ENCODE peak calls at places on chromosomes 3 and 15, in six cellular contexts. J, W, C, O, Y and B are unnamed samples.

GRCh38 chr3:7734456-7734855 is 767.2 kb upstream of the LMCD1 start:
- DNase-seq in J (no peak), W (peak), C (no peak), O (no peak), Y (peak), B (no peak)

GRCh38 chr3:57949779-57950618 is 58.2 kb upstream of the FLNB start:
- DNase-seq in J (no peak), W (no peak), C (no peak), O (no peak), Y (peak), B (peak)

GRCh38 chr3:33030246-33030645 is 66.7 kb downstream of the GLB1 start:
- DNase-seq in J (no peak), W (no peak), C (no peak), O (no peak), Y (no peak), B (no peak)

GRCh38 chr15:67564590-67565345 is 22.3 kb downstream of the MAP2K5 start:
- DNase-seq in J (peak), W (peak), C (peak), O (no peak), Y (peak), B (no peak)

GRCh38 chr3:147361671-147362420 is 44.5 kb downstream of the ZIC4 start:
- DNase-seq in J (peak), W (no peak), C (peak), O (peak), Y (peak), B (peak)

GRCh38 chr3:196969660-196970546 is 1.3 kb upstream of the PIGZ start:
- DNase-seq in J (peak), W (no peak), C (peak), O (peak), Y (peak), B (peak)

GRCh38 chr3:36944012-36944640 is 728 bp downstream of the TRANK1 start:
- DNase-seq in J (peak), W (peak), C (peak), O (peak), Y (peak), B (peak)

GRCh38 chr3:114584734-114585371 is 291.0 kb downstream of the TIGIT start:
- DNase-seq in J (no peak), W (no peak), C (peak), O (no peak), Y (peak), B (no peak)

GRCh38 chr3:151168269-151169094 is 34.5 kb downstream of the GPR171 start:
- DNase-seq in J (peak), W (peak), C (peak), O (peak), Y (peak), B (peak)

GRCh38 chr15:86915811-86916331 is 836.2 kb downstream of the AGBL1 start:
- DNase-seq in J (peak), W (peak), C (peak), O (no peak), Y (peak), B (peak)

GRCh38 chr3:112327371-112327951 is 5.5 kb upstream of the CD200 start:
- DNase-seq in J (peak), W (peak), C (peak), O (peak), Y (peak), B (peak)

DNA sequence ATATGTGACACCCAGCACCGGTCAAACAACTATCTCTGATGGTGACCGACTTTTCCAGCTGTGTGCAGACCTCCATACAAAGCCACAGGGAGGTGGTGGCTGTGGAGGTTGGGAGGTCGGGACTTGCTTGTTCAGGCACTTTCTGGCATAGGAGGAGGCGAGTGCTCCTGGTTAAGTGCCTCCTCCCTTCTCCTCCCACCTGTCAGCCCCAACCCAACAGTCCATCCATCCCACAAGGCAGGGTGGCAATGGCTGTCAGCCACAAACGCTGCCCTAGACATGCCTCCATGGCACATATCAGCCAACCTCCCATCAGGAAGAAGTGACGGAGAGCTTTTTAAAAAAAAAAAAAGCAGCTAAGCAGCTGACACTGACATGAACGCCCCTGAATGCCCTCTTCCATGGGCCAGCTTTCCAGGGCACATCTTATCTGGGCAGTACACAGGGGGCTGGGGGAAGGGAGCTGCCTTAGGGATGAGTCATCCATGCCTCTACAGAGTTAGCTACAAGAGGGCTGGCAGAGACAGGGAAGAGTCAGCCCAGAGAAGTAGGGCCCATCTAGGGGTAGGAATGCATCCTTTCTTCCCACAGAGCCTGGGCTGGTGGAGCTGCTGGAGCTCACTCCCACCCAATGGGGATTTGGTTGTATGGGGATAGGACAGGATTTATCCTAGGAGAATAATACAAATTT is 41.2 kb downstream of the CCDC12 start:
- DNase-seq in J (peak), W (peak), C (no peak), O (no peak), Y (peak), B (peak)
- TF ChIP-seq CTCF in J (peak), W (peak), C (no peak), O (no peak), Y (peak), B (peak)

GRCh38 chr3:133777807-133778568 is 27.6 kb upstream of the SRPRB start:
- DNase-seq in J (no peak), W (no peak), C (no peak), O (no peak), Y (no peak), B (no peak)

GRCh38 chr3:133782454-133782853 is 23.2 kb upstream of the SRPRB start:
- DNase-seq in J (no peak), W (no peak), C (no peak), O (no peak), Y (no peak), B (no peak)

GRCh38 chr3:133783762-133784161 is 21.9 kb upstream of the SRPRB start:
- DNase-seq in J (no peak), W (no peak), C (no peak), O (no peak), Y (no peak), B (no peak)

GRCh38 chr3:133779626-133780203 is 25.9 kb upstream of the SRPRB start:
- DNase-seq in J (no peak), W (no peak), C (no peak), O (no peak), Y (no peak), B (no peak)

GRCh38 chr3:133781570-133781969 is 24.0 kb upstream of the SRPRB start:
- DNase-seq in J (no peak), W (no peak), C (no peak), O (no peak), Y (no peak), B (no peak)
- TF ChIP-seq CTCF in J (no peak), W (no peak), C (no peak), O (no peak), Y (no peak), B (no peak)

GRCh38 chr15:43286074-43286473 is 19.3 kb upstream of the TGM5 start:
- DNase-seq in J (no peak), W (no peak), C (no peak), O (no peak), Y (no peak), B (no peak)

GRCh38 chr15:43281926-43282602 is 15.3 kb upstream of the TGM5 start:
- DNase-seq in J (no peak), W (no peak), C (no peak), O (no peak), Y (no peak), B (no peak)

GRCh38 chr15:43280996-43281395 is 14.3 kb upstream of the TGM5 start:
- DNase-seq in J (no peak), W (no peak), C (no peak), O (no peak), Y (no peak), B (no peak)

GRCh38 chr15:43287254-43287653 is 20.5 kb upstream of the TGM5 start:
- DNase-seq in J (no peak), W (no peak), C (no peak), O (no peak), Y (no peak), B (no peak)

GRCh38 chr15:43285609-43286037 is 18.9 kb upstream of the TGM5 start:
- DNase-seq in J (peak), W (peak), C (peak), O (peak), Y (peak), B (peak)
- TF ChIP-seq CTCF in J (peak), W (peak), C (peak), O (peak), Y (peak), B (peak)

DNA sequence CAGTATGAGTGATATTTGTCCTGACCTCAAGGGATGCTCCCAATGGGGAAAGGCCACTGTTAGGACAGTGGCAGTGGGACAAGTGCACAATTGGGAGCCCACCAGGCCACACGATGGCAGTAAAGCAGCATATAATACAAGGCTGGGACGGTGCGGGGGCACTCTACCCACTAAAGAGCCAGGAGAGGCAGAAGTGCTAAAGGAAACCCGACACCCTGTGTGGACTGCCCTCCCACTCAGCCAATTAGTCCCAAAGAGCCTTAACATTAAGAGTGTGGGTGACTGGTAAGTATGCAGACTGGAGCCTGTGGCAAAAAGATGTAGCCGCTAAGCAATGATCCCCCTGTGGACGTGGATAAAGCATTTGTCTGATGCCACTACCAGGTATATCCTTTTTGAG is 8.2 kb upstream of the ZNF589 start:
- DNase-seq in J (peak), W (peak), C (peak), O (peak), Y (peak), B (peak)
- TF ChIP-seq CTCF in J (peak), W (peak), C (peak), O (peak), Y (peak), B (peak)

DNA sequence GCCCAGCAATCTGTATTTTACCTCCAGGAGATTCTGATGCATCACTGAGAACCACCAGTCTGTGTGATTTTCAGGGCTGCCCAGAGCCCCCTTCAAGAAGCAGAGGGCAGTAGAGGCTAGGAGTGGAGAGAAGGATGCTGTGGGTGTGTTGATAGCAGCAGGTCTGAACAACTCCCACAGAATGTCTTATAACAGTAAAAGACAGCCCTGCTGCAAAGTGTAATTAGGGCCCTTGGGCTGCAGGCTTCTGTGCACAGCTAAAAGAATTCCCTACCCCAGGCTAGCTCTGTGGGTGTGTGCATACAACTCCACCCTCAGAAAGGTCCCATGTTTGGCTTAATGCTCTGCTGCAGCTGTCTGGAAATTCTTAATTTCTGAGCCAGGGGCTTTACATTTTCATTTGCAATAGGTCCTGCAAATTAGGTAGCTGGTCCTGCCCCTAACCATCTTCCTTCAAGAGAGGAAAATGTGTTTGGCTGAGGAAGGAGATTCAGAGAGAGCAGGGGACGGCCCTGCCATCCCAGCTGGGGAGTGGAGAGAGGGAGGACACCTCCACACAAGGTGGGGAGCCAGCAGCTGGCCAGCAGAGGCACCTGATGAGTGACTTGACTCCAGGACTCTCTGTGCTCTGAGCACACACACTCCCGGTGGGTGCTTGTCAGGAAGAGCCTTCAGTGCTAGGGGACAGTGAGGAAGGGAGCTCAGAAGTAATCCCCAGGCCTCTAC is 43.3 kb upstream of the RAB6B start:
- DNase-seq in J (peak), W (no peak), C (no peak), O (no peak), Y (peak), B (peak)
- TF ChIP-seq CTCF in J (peak), W (no peak), C (no peak), O (no peak), Y (peak), B (no peak)